ENCODE peak calls at places on chromosome 12, in six cellular contexts. One of them, this sample, is unnamed.

GRCh38 chr12:53005215-53005985 is 856 bp upstream of the EIF4B start:
- DNase-seq in AG04450: no peak
- DNase-seq in epithelial cell of esophagus: no peak
- DNase-seq in adrenal gland: peak
- DNase-seq in fibroblast of pulmonary artery: no peak
- DNase-seq in Caco-2: peak
- DNase-seq in this sample: no peak

GRCh38 chr12:64124511-64125197 is 97.4 kb downstream of the KICS2 start:
- DNase-seq in AG04450: no peak
- DNase-seq in epithelial cell of esophagus: no peak
- DNase-seq in adrenal gland: no peak
- DNase-seq in fibroblast of pulmonary artery: peak
- DNase-seq in Caco-2: no peak
- DNase-seq in this sample: no peak

GRCh38 chr12:39873065-39873464 is 232.8 kb downstream of the SLC2A13 start:
- DNase-seq in AG04450: no peak
- DNase-seq in epithelial cell of esophagus: no peak
- DNase-seq in adrenal gland: no peak
- DNase-seq in fibroblast of pulmonary artery: no peak
- DNase-seq in Caco-2: no peak
- DNase-seq in this sample: no peak

GRCh38 chr12:93502802-93503623 is 35.7 kb downstream of the MRPL42 start:
- DNase-seq in AG04450: no peak
- DNase-seq in epithelial cell of esophagus: peak
- DNase-seq in adrenal gland: no peak
- DNase-seq in fibroblast of pulmonary artery: peak
- DNase-seq in Caco-2: peak
- DNase-seq in this sample: peak

GRCh38 chr12:6538420-6539275 is 4.3 kb downstream of the GAPDH start:
- DNase-seq in AG04450: no peak
- DNase-seq in epithelial cell of esophagus: peak
- DNase-seq in adrenal gland: no peak
- DNase-seq in fibroblast of pulmonary artery: no peak
- DNase-seq in Caco-2: no peak
- DNase-seq in this sample: peak

GRCh38 chr12:32270818-32271710 is 128.3 kb upstream of the FGD4 start:
- DNase-seq in AG04450: no peak
- DNase-seq in epithelial cell of esophagus: peak
- DNase-seq in adrenal gland: peak
- DNase-seq in fibroblast of pulmonary artery: peak
- DNase-seq in Caco-2: peak
- DNase-seq in this sample: peak

GRCh38 chr12:15756822-15757221 is 32.4 kb downstream of the EPS8 start:
- DNase-seq in AG04450: no peak
- DNase-seq in epithelial cell of esophagus: peak
- DNase-seq in adrenal gland: no peak
- DNase-seq in fibroblast of pulmonary artery: no peak
- DNase-seq in Caco-2: no peak
- DNase-seq in this sample: peak

GRCh38 chr12:106841471-106842302 is 67.2 kb downstream of the RIC8B start:
- DNase-seq in AG04450: no peak
- DNase-seq in epithelial cell of esophagus: peak
- DNase-seq in adrenal gland: peak
- DNase-seq in fibroblast of pulmonary artery: peak
- DNase-seq in Caco-2: peak
- DNase-seq in this sample: peak

GRCh38 chr12:9731393-9731792 is 1.5 kb downstream of the CLECL1 start:
- DNase-seq in AG04450: no peak
- DNase-seq in epithelial cell of esophagus: no peak
- DNase-seq in adrenal gland: no peak
- DNase-seq in fibroblast of pulmonary artery: no peak
- DNase-seq in Caco-2: no peak
- DNase-seq in this sample: no peak

GRCh38 chr12:46998811-46999368 is 80.5 kb upstream of the PCED1B start:
- DNase-seq in AG04450: peak
- DNase-seq in epithelial cell of esophagus: peak
- DNase-seq in adrenal gland: no peak
- DNase-seq in fibroblast of pulmonary artery: peak
- DNase-seq in Caco-2: no peak
- DNase-seq in this sample: peak

GRCh38 chr12:26630546-26631027 is 202.4 kb downstream of the ITPR2 start:
- DNase-seq in AG04450: peak
- DNase-seq in epithelial cell of esophagus: no peak
- DNase-seq in adrenal gland: peak
- DNase-seq in fibroblast of pulmonary artery: peak
- DNase-seq in Caco-2: no peak
- DNase-seq in this sample: peak

DNA sequence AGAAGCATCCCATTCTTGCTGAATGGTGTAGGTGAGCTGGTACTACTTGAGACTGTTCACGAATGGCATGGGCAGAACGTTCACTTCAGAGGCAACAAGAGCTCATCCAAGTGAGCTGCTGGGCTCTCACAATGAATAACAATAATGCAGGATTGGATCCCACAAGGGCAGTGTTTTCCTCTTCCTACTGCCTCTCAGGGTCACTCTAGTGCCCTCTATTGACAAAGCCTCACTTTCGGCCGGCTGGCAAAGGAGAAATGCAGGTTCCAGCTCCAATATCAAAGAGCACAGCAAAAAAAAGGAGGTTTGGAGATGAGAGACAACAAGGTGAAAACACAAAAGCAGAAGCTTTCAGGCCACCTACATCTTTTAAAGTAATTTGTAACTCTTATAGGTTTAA is 74.6 kb upstream of the MYF6 start:
- DNase-seq in AG04450: no peak
- DNase-seq in epithelial cell of esophagus: peak
- DNase-seq in adrenal gland: peak
- DNase-seq in fibroblast of pulmonary artery: no peak
- DNase-seq in Caco-2: peak
- DNase-seq in this sample: no peak
- TF ChIP-seq CTCF in AG04450: no peak
- TF ChIP-seq CTCF in epithelial cell of esophagus: peak
- TF ChIP-seq CTCF in adrenal gland: no peak
- TF ChIP-seq CTCF in fibroblast of pulmonary artery: peak
- TF ChIP-seq CTCF in Caco-2: peak
- TF ChIP-seq CTCF in this sample: peak

DNA sequence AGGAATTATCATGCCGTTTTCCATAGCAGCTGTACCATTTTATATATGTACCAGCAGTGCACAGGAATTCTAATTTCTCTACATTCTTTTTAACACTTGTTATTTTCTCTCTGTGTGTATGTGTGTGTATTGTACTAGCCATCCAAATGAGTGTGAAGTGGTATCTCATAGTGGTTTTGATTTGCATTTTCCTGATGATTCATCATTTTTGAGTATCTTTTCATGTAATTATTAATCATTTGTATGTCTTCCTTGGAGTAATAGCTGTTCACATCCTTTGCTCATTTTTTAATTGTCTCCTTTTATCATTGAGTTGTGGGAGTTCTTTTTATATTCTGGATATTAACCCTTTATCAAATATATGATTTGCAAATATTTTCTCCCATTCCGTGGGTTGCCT is 95.6 kb upstream of the MANSC4 start:
- DNase-seq in AG04450: no peak
- DNase-seq in epithelial cell of esophagus: no peak
- DNase-seq in adrenal gland: no peak
- DNase-seq in fibroblast of pulmonary artery: no peak
- DNase-seq in Caco-2: no peak
- DNase-seq in this sample: no peak
- TF ChIP-seq CTCF in AG04450: no peak
- TF ChIP-seq CTCF in epithelial cell of esophagus: no peak
- TF ChIP-seq CTCF in adrenal gland: no peak
- TF ChIP-seq CTCF in fibroblast of pulmonary artery: no peak
- TF ChIP-seq CTCF in Caco-2: no peak
- TF ChIP-seq CTCF in this sample: no peak

DNA sequence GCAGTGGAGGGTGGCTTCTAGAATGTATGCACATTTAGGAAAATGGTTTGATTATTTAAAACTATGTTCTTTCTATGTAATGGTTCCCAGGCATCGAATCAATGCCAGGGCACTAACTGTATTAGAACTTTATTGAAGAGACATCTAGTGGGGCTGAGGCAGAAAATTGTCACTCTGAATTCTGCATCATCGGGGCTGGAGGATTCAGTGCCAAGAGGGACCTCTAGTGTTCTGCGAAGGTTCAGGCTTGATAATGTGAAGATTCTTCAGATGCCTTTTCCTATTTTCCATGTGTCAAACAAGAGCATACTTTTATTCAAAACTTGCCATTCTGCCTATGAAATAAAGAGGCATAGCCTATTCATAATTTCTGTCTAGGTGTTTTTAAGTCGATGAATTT is 146.3 kb downstream of the CAND1 start:
- DNase-seq in AG04450: no peak
- DNase-seq in epithelial cell of esophagus: peak
- DNase-seq in adrenal gland: peak
- DNase-seq in fibroblast of pulmonary artery: peak
- DNase-seq in Caco-2: peak
- DNase-seq in this sample: peak
- TF ChIP-seq CTCF in AG04450: peak
- TF ChIP-seq CTCF in epithelial cell of esophagus: peak
- TF ChIP-seq CTCF in adrenal gland: peak
- TF ChIP-seq CTCF in fibroblast of pulmonary artery: peak
- TF ChIP-seq CTCF in Caco-2: no peak
- TF ChIP-seq CTCF in this sample: peak

DNA sequence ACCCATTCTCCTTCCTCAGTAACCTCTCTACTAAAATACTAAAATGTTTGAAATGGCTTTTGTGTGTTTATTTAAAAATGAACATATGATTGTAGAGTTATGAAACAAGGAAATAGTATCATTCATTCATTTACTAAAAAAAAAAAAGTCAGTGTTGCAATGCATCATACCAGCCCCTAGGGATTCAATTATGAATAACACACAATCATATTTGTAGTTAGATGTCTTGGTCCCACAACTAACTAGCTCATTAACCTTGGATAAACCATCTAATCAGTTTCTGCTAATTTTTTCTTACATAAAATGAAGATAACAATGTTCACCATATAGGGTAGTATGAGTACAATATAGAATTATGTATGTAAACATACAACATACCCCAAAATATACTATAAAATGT is 183.2 kb downstream of the GRIN2B start:
- DNase-seq in AG04450: no peak
- DNase-seq in epithelial cell of esophagus: no peak
- DNase-seq in adrenal gland: no peak
- DNase-seq in fibroblast of pulmonary artery: no peak
- DNase-seq in Caco-2: no peak
- DNase-seq in this sample: no peak
- TF ChIP-seq CTCF in AG04450: no peak
- TF ChIP-seq CTCF in epithelial cell of esophagus: no peak
- TF ChIP-seq CTCF in adrenal gland: no peak
- TF ChIP-seq CTCF in fibroblast of pulmonary artery: no peak
- TF ChIP-seq CTCF in Caco-2: no peak
- TF ChIP-seq CTCF in this sample: peak

GRCh38 chr12:121223947-121224285 is 14.0 kb downstream of the P2RX4 start:
- DNase-seq in AG04450: no peak
- DNase-seq in epithelial cell of esophagus: no peak
- DNase-seq in adrenal gland: no peak
- DNase-seq in fibroblast of pulmonary artery: no peak
- DNase-seq in Caco-2: no peak
- DNase-seq in this sample: no peak

GRCh38 chr12:121222847-121223246 is 12.9 kb downstream of the P2RX4 start:
- DNase-seq in AG04450: no peak
- DNase-seq in epithelial cell of esophagus: no peak
- DNase-seq in adrenal gland: no peak
- DNase-seq in fibroblast of pulmonary artery: no peak
- DNase-seq in Caco-2: no peak
- DNase-seq in this sample: no peak

GRCh38 chr12:121224591-121224990 is 14.7 kb downstream of the P2RX4 start:
- DNase-seq in AG04450: no peak
- DNase-seq in epithelial cell of esophagus: no peak
- DNase-seq in adrenal gland: no peak
- DNase-seq in fibroblast of pulmonary artery: no peak
- DNase-seq in Caco-2: no peak
- DNase-seq in this sample: no peak

GRCh38 chr12:121226399-121226798 is 16.5 kb downstream of the P2RX4 start:
- DNase-seq in AG04450: no peak
- DNase-seq in epithelial cell of esophagus: no peak
- DNase-seq in adrenal gland: no peak
- DNase-seq in fibroblast of pulmonary artery: no peak
- DNase-seq in Caco-2: no peak
- DNase-seq in this sample: no peak

GRCh38 chr12:121223283-121223946 is 13.5 kb downstream of the P2RX4 start:
- DNase-seq in AG04450: no peak
- DNase-seq in epithelial cell of esophagus: peak
- DNase-seq in adrenal gland: no peak
- DNase-seq in fibroblast of pulmonary artery: no peak
- DNase-seq in Caco-2: peak
- DNase-seq in this sample: peak
- TF ChIP-seq CTCF in AG04450: peak
- TF ChIP-seq CTCF in epithelial cell of esophagus: peak
- TF ChIP-seq CTCF in adrenal gland: peak
- TF ChIP-seq CTCF in fibroblast of pulmonary artery: peak
- TF ChIP-seq CTCF in Caco-2: no peak
- TF ChIP-seq CTCF in this sample: peak

DNA sequence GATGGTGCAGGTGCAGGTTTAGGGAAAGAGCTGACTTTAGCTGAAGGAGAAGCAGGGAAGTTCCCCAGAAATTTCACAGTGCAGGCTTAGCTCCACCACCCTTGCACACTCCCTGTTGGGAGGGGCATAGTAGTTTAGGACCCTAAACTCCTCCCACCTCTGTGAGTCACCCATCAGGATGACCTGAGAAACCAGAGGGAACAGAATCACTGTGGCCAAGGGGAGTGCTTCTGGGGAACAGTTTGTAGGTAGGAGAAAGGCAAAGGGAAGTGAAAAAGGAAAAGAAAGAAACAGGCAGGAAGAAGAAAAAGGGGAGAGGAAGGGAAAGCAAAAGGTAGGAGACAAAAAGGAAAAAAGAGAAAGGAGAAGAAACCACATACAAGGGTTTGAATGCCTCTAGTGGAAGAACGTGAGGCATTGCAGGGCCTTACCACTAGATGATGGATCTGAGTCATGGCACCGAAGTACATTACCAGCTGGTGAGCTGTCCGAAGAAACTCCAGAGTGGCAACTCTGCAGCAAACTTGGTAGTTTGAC is 404.2 kb downstream of the SLC6A15 start:
- DNase-seq in AG04450: no peak
- DNase-seq in epithelial cell of esophagus: peak
- DNase-seq in adrenal gland: peak
- DNase-seq in fibroblast of pulmonary artery: peak
- DNase-seq in Caco-2: peak
- DNase-seq in this sample: peak
- TF ChIP-seq CTCF in AG04450: peak
- TF ChIP-seq CTCF in epithelial cell of esophagus: peak
- TF ChIP-seq CTCF in adrenal gland: peak
- TF ChIP-seq CTCF in fibroblast of pulmonary artery: peak
- TF ChIP-seq CTCF in Caco-2: no peak
- TF ChIP-seq CTCF in this sample: peak

DNA sequence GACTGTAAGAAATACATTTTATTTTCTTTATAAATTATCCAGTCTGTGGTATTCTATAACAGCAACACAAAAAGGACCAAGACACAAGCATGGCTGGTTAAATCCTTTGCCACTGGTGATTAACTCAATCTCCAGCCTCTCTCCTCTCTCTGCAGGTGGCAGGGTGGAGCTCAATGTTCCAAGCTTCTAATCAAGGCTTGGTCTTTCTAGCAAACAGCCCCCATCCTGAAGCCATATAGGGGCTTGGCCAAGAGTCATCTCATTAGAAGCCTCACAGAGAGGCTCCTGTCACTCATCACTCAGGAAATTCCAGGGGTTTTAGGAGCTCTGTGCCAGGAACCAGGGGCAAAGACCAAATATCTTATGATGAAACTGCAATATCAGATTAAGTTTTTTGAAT is 12.0 kb downstream of the C12orf75 start:
- DNase-seq in AG04450: no peak
- DNase-seq in epithelial cell of esophagus: no peak
- DNase-seq in adrenal gland: no peak
- DNase-seq in fibroblast of pulmonary artery: no peak
- DNase-seq in Caco-2: no peak
- DNase-seq in this sample: no peak
- TF ChIP-seq CTCF in AG04450: no peak
- TF ChIP-seq CTCF in epithelial cell of esophagus: no peak
- TF ChIP-seq CTCF in adrenal gland: no peak
- TF ChIP-seq CTCF in fibroblast of pulmonary artery: no peak
- TF ChIP-seq CTCF in Caco-2: no peak
- TF ChIP-seq CTCF in this sample: no peak

GRCh38 chr12:57522887-57523705 is 472 bp downstream of the MBD6 start:
- DNase-seq in AG04450: no peak
- DNase-seq in epithelial cell of esophagus: peak
- DNase-seq in adrenal gland: peak
- DNase-seq in fibroblast of pulmonary artery: peak
- DNase-seq in Caco-2: no peak
- DNase-seq in this sample: peak
- TF ChIP-seq CTCF in AG04450: no peak
- TF ChIP-seq CTCF in epithelial cell of esophagus: no peak
- TF ChIP-seq CTCF in adrenal gland: no peak
- TF ChIP-seq CTCF in fibroblast of pulmonary artery: no peak
- TF ChIP-seq CTCF in Caco-2: no peak
- TF ChIP-seq CTCF in this sample: no peak

This sample was measured in HFFc6.